ENCODE peak calls at places on chromosomes 3 and 15, in nine cellular contexts. P is adrenal gland, E is thoracic aorta, U is endodermal cell, F is transverse colon, Z is brain microvascular endothelial cell, G is stomach, S is heart right ventricle, R is Peyer's patch. O is an unnamed sample. For H3K27me3, the result is how much of the 10 kb centered on the place peaks cover.

GRCh38 chr3:125140817-125141595 is 71.5 kb downstream of the SLC12A8 start:
- DNase-seq in G (no peak), S (no peak), P (no peak), Z (no peak), F (no peak), R (no peak), E (no peak), U (no peak), O (no peak)

GRCh38 chr3:197394464-197395321 is 96.3 kb upstream of the DLG1 start:
- DNase-seq in S (peak), U (peak), E (peak), R (no peak), P (no peak), Z (peak), F (no peak), G (peak), O (no peak)

GRCh38 chr15:92714071-92714456 is 58.5 kb upstream of the FAM174B start:
- DNase-seq in G (no peak), Z (peak), E (no peak), P (no peak), R (no peak), S (no peak), U (peak), F (no peak), O (no peak)

GRCh38 chr15:40151499-40151898 is 9.4 kb upstream of the BUB1B start:
- DNase-seq in S (no peak), F (no peak), P (no peak), R (no peak), Z (no peak), G (no peak), U (peak), E (no peak), O (no peak)

GRCh38 chr15:93312891-93313486 is 224.0 kb upstream of the RGMA start:
- DNase-seq in E (no peak), G (no peak), F (no peak), R (no peak), Z (no peak), U (no peak), P (no peak), S (no peak), O (no peak)

GRCh38 chr15:62619526-62619925 is 423.0 kb upstream of the TPM1 start:
- DNase-seq in E (no peak), G (no peak), P (no peak), R (no peak), S (no peak), U (no peak), Z (no peak), F (no peak), O (no peak)

GRCh38 chr3:105166893-105167292 is 199.8 kb upstream of the ALCAM start:
- DNase-seq in G (no peak), S (no peak), R (no peak), P (no peak), F (no peak), E (no peak), Z (no peak), U (no peak), O (no peak)

GRCh38 chr3:46946856-46947544 is 29.5 kb downstream of the CCDC12 start:
- DNase-seq in S (peak), R (peak), U (no peak), E (no peak), Z (peak), G (peak), P (peak), F (peak), O (peak)

GRCh38 chr3:115658032-115658336 is 34.7 kb downstream of the GAP43 start:
- DNase-seq in U (no peak), F (no peak), Z (no peak), R (no peak), G (no peak), S (no peak), P (no peak), E (no peak), O (no peak)

GRCh38 chr3:175057406-175057805 is 198.3 kb downstream of the NAALADL2 start:
- DNase-seq in R (no peak), Z (no peak), F (no peak), P (no peak), S (no peak), G (no peak), E (no peak), U (no peak), O (no peak)

GRCh38 chr3:11775493-11775892 is 71.2 kb downstream of the TAMM41 start:
- DNase-seq in G (no peak), Z (no peak), F (no peak), U (no peak), E (no peak), P (no peak), R (no peak), S (no peak), O (no peak)

GRCh38 chr3:122188758-122189157 is 5.3 kb downstream of the CASR start:
- DNase-seq in U (no peak), R (no peak), S (no peak), E (no peak), G (no peak), Z (no peak), F (no peak), P (no peak), O (no peak)

GRCh38 chr15:67085818-67086649 is 20.6 kb downstream of the SMAD3 start:
- DNase-seq in E (no peak), S (no peak), R (no peak), U (peak), Z (no peak), P (no peak), F (no peak), G (no peak), O (no peak)

GRCh38 chr3:15794842-15795562 is 2.8 kb downstream of the ANKRD28 start:
- DNase-seq in U (no peak), G (no peak), S (no peak), P (no peak), E (no peak), Z (no peak), R (no peak), F (no peak), O (no peak)

GRCh38 chr15:90956551-90957104 is 1.9 kb downstream of the RCCD1 start:
- DNase-seq in S (peak), R (peak), U (peak), P (peak), G (peak), Z (peak), F (peak), E (no peak), O (peak)

GRCh38 chr3:150220041-150220440 is 188.1 kb upstream of the TSC22D2 start:
- DNase-seq in E (no peak), F (no peak), U (no peak), G (no peak), S (no peak), Z (no peak), P (no peak), R (no peak), O (no peak)

GRCh38 chr15:51403072-51403878 is 61.8 kb downstream of the GLDN start:
- DNase-seq in S (no peak), U (peak), P (no peak), Z (peak), G (no peak), R (no peak), F (no peak), E (no peak), O (no peak)

GRCh38 chr3:146892041-146892440 is 286.9 kb upstream of the PLSCR5 start:
- DNase-seq in R (no peak), G (no peak), U (peak), E (no peak), P (no peak), F (no peak), Z (no peak), S (no peak), O (no peak)

GRCh38 chr3:170046269-170047132 is 8.7 kb downstream of the GPR160 start:
- DNase-seq in E (no peak), F (no peak), U (no peak), Z (no peak), G (no peak), R (no peak), S (no peak), P (no peak), O (no peak)

GRCh38 chr3:164250923-164251322 is 827.4 kb downstream of the SI start:
- DNase-seq in P (no peak), F (no peak), R (no peak), S (no peak), U (no peak), E (no peak), Z (no peak), G (no peak), O (no peak)

GRCh38 chr3:160180581-160181216 is 44.5 kb upstream of the C3orf80 start:
- DNase-seq in S (no peak), R (no peak), U (no peak), G (no peak), P (no peak), E (no peak), Z (no peak), F (no peak), O (no peak)

GRCh38 chr15:89198934-89199333 is 22.4 kb downstream of the RLBP1 start:
- DNase-seq in E (no peak), P (no peak), G (no peak), U (no peak), S (no peak), Z (no peak), F (no peak), R (no peak), O (no peak)
- H3K27ac ChIP-seq in E (no peak), P (no peak), G (no peak), U (peak), S (peak), Z (no peak), F (peak), R (no peak), O (no peak)

GRCh38 chr3:62542185-62542584 is 168.8 kb upstream of the FEZF2 start:
- DNase-seq in F (no peak), U (no peak), P (no peak), S (no peak), Z (no peak), G (no peak), R (no peak), E (no peak), O (no peak)

GRCh38 chr3:62538706-62539356 is 165.5 kb upstream of the FEZF2 start:
- DNase-seq in F (no peak), S (no peak), R (no peak), Z (no peak), G (no peak), U (no peak), P (no peak), E (no peak), O (no peak)

GRCh38 chr3:62539762-62540161 is 166.4 kb upstream of the FEZF2 start:
- DNase-seq in Z (no peak), E (no peak), F (no peak), P (no peak), U (no peak), G (no peak), R (no peak), S (no peak), O (no peak)
- H3K27me3 ChIP-seq in Z (under half), E (under half), F (under half), P (under half), U (under half), G (under half), R (under half), S (under half), O (under half)

DNA sequence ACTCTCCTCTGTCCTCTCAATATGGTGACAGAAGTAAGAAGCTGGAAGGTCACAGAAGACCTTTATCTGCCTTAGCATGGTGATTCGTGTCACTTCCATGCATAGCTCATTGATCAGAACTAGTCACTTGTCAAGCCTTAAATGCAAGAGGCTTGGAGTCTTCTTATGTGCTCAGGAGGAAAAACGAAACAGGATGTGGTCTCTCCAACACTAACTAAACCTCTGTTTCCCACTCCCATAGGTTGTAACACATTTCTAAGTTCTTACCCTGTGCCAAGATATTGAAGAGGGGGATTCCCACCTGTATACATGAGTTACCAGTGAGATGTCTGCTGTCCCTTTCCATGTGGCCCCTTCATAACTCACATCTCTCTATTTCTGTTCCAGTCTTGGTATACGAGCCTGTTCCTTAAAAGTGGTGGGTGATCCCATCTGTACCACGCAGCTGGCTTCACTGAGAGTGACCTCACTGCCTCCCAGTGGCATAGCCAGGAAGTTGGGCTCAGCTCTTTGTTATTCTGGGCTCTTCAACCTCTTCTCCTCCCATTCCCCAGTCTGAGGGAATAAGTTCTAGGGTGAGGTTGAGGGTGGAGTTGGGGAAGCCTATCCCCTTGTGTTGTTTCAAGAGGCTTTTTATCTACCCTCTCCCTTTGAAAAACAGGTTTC is 203.2 kb upstream of the PPP2R3A start:
- DNase-seq in R (no peak), G (no peak), E (no peak), F (no peak), P (no peak), S (no peak), Z (no peak), U (peak), O (no peak)
- TF ChIP-seq CTCF in R (no peak), G (no peak), E (no peak), F (no peak), P (no peak), S (no peak), Z (no peak), U (peak), O (no peak)

GRCh38 chr3:129197341-129197740 is 13.6 kb upstream of the CNBP start:
- DNase-seq in E (no peak), F (no peak), Z (no peak), G (no peak), S (no peak), U (no peak), P (no peak), R (no peak), O (no peak)
- H3K27ac ChIP-seq in E (peak), F (peak), Z (no peak), G (peak), S (peak), U (no peak), P (peak), R (no peak), O (no peak)

GRCh38 chr3:71876135-71876534 is 91.2 kb upstream of the PROK2 start:
- DNase-seq in R (no peak), P (no peak), G (no peak), U (no peak), Z (no peak), F (no peak), S (no peak), E (no peak), O (no peak)
- H3K27me3 ChIP-seq in R (under half), P (under half), G (under half), U (under half), Z (under half), F (under half), S (under half), E (under half), O (under half)

DNA sequence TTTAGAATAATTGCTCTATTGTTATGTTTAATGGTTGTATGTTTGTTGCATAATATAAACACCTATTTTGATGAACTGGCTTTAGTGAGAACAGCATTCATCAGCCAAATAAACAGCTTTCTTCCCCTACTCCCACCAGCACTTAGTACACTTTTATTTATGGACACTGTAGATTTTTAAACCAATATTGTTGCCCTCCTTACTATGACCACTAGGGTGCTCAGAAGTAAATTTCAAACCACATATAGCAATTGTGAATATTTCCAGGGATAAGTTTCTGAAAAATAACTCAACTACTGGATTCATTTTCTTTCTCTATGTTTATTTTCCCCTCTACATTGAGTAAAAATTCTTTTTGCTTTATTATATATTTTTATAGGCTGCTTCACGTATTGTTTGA is 84.7 kb upstream of the PTX3 start:
- DNase-seq in S (no peak), G (no peak), E (no peak), P (no peak), Z (no peak), R (no peak), F (no peak), U (no peak), O (no peak)
- TF ChIP-seq CTCF in S (no peak), G (no peak), E (no peak), P (no peak), Z (peak), R (no peak), F (no peak), U (peak), O (no peak)

GRCh38 chr3:145490088-145491055 is 670.6 kb downstream of the PLOD2 start:
- DNase-seq in Z (no peak), F (no peak), P (no peak), R (no peak), E (no peak), S (no peak), G (no peak), U (peak), O (no peak)
- H3K27ac ChIP-seq in Z (no peak), F (no peak), P (no peak), R (no peak), E (no peak), S (no peak), G (no peak), U (no peak), O (no peak)

DNA sequence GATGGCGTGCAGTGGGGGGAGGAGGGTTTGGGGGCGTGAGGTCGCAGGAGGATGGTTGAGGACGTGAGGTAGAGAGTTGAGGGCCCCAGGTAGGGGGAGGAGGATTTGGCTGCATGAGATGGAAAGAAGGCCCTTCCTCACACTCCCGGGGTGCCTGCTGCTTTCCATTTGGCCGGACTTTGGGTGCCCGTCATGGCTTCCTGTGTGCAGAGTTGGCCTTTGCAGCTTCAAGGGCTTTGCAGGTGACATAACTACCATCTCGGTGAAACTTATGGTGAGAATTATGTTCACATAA is 1.7 kb downstream of the MLF1 start:
- DNase-seq in S (no peak), P (no peak), R (no peak), F (no peak), E (no peak), U (no peak), G (no peak), Z (no peak), O (no peak)
- H3K27me3 ChIP-seq in S (under half), P (under half), R (under half), F (under half), E (under half), U (under half), G (under half), Z (under half), O (under half)